ENCODE peak calls at places on chromosomes 4 and X, in five cellular contexts. J is kidney epithelial cell, P is lower leg skin, N is fibroblast of pulmonary artery, D is astrocyte of the spinal cord. O is an unnamed sample.

GRCh38 chr4:92551616-92552015 is 247.8 kb downstream of the GRID2 start:
- DNase-seq in D (no peak), N (no peak), J (no peak), P (no peak), O (no peak)

GRCh38 chrX:148459343-148459742 is 41.1 kb upstream of the AFF2 start:
- DNase-seq in P (no peak), J (no peak), D (no peak), N (no peak), O (no peak)

GRCh38 chr4:10084651-10085320 is 31.8 kb downstream of the WDR1 start:
- DNase-seq in P (no peak), D (no peak), J (no peak), N (no peak), O (no peak)

GRCh38 chr4:164596318-164596878 is 157.5 kb upstream of the SMIM31 start:
- DNase-seq in D (no peak), N (no peak), P (no peak), J (no peak), O (no peak)

GRCh38 chrX:103573205-103573604 is 12.1 kb upstream of the TCEAL4 start:
- DNase-seq in J (no peak), N (no peak), D (no peak), P (no peak), O (no peak)

GRCh38 chrX:132965461-132965860 is 7.0 kb upstream of the HS6ST2 start:
- DNase-seq in D (no peak), J (no peak), N (no peak), P (no peak), O (no peak)

GRCh38 chr4:40276541-40276940 is 58.6 kb upstream of the CHRNA9 start:
- DNase-seq in N (no peak), J (no peak), P (no peak), D (no peak), O (no peak)

GRCh38 chr4:56630876-56631666 is 50.0 kb downstream of the HOPX start:
- DNase-seq in P (no peak), D (peak), J (no peak), N (peak), O (peak)

GRCh38 chr4:118059397-118059796 is 25.1 kb downstream of the NDST3 start:
- DNase-seq in N (no peak), D (no peak), J (no peak), P (no peak), O (no peak)

GRCh38 chr4:4627906-4628305 is 86.1 kb upstream of the STX18 start:
- DNase-seq in P (no peak), D (no peak), J (no peak), N (no peak), O (no peak)

GRCh38 chr4:150820409-150820808 is 194.7 kb downstream of the LRBA start:
- DNase-seq in J (no peak), N (no peak), P (no peak), D (no peak), O (no peak)

GRCh38 chrX:79133897-79134296 is 10.6 kb upstream of the GPR174 start:
- DNase-seq in P (no peak), J (no peak), N (no peak), D (no peak), O (no peak)

GRCh38 chrX:79140731-79141130 is 3.8 kb upstream of the GPR174 start:
- DNase-seq in J (no peak), P (no peak), N (no peak), D (no peak), O (no peak)

GRCh38 chrX:79138658-79139241 is 5.7 kb upstream of the GPR174 start:
- DNase-seq in P (no peak), J (no peak), N (no peak), D (no peak), O (no peak)
- H3K4me3 ChIP-seq in P (no peak), J (no peak), N (no peak), D (no peak), O (no peak)

GRCh38 chr4:185304944-185305690 is 90.6 kb downstream of the LRP2BP start:
- DNase-seq in N (peak), D (peak), J (no peak), P (no peak), O (no peak)
- H3K4me3 ChIP-seq in N (no peak), D (no peak), J (no peak), P (no peak), O (no peak)

GRCh38 chrX:77070108-77070918 is 376.9 kb upstream of the FGF16 start:
- DNase-seq in J (no peak), D (no peak), P (no peak), N (no peak), O (no peak)
- H3K4me3 ChIP-seq in J (no peak), D (no peak), P (no peak), N (no peak), O (no peak)

GRCh38 chr4:15707363-15707715 is 4.5 kb downstream of the BST1 start:
- DNase-seq in D (no peak), J (no peak), P (peak), N (no peak), O (no peak)

GRCh38 chr4:15704145-15704544 is 1.3 kb downstream of the BST1 start:
- DNase-seq in P (no peak), J (no peak), D (no peak), N (no peak), O (no peak)

GRCh38 chr4:15703439-15703838 is 574 bp downstream of the BST1 start:
- DNase-seq in N (no peak), P (no peak), J (no peak), D (no peak), O (no peak)

GRCh38 chr4:15706646-15707362 is 3.9 kb downstream of the BST1 start:
- DNase-seq in D (no peak), N (peak), J (no peak), P (no peak), O (no peak)

GRCh38 chr4:15702941-15703403 is at the start of gene BST1:
- DNase-seq in P (peak), N (peak), D (peak), J (no peak), O (no peak)
- H3K4me3 ChIP-seq in P (peak), N (peak), D (peak), J (peak), O (peak)

GRCh38 chr4:173537628-173538147 is 7.7 kb upstream of the HAND2 start:
- DNase-seq in P (no peak), D (no peak), J (no peak), N (no peak), O (no peak)

GRCh38 chr4:173536808-173537429 is 6.9 kb upstream of the HAND2 start:
- DNase-seq in N (no peak), D (no peak), P (no peak), J (no peak), O (no peak)

GRCh38 chr4:173535165-173535737 is 5.2 kb upstream of the HAND2 start:
- DNase-seq in P (no peak), N (no peak), J (no peak), D (no peak), O (no peak)

GRCh38 chr4:173534439-173534838 is 4.4 kb upstream of the HAND2 start:
- DNase-seq in J (no peak), D (no peak), P (no peak), N (no peak), O (no peak)

GRCh38 chr4:173535932-173536331 is 5.9 kb upstream of the HAND2 start:
- DNase-seq in N (no peak), D (no peak), J (no peak), P (no peak), O (no peak)
- H3K4me3 ChIP-seq in N (no peak), D (no peak), J (no peak), P (no peak), O (no peak)

GRCh38 chrX:1451251-1451675 is 1.4 kb downstream of the ASMTL start:
- DNase-seq in P (no peak), J (no peak), D (no peak), N (no peak), O (no peak)
- H3K4me3 ChIP-seq in P (no peak), J (no peak), D (no peak), N (peak), O (peak)